ENCODE peak calls at places on chromosome 18, in four cellular contexts. Z is body of pancreas, I is transverse colon, F is WERI-Rb-1. R is an unnamed sample.

GRCh38 chr18:47485221-47485797 is 233.8 kb upstream of the SKOR2 start:
- DNase-seq in Z (no peak), I (no peak), F (no peak), R (no peak)

GRCh38 chr18:60554961-60555360 is 182.4 kb upstream of the MC4R start:
- DNase-seq in Z (no peak), I (no peak), F (peak; percentile 73), R (no peak)

GRCh38 chr18:9133225-9133624 is 3.4 kb upstream of the ANKRD12 start:
- DNase-seq in Z (no peak), I (no peak), F (no peak), R (peak; percentile 60)

GRCh38 chr18:69558088-69558487 is 157.4 kb downstream of the DOK6 start:
- DNase-seq in Z (no peak), I (no peak), F (no peak), R (no peak)

GRCh38 chr18:2994603-2995432 is 18.1 kb downstream of the LPIN2 start:
- DNase-seq in Z (no peak), I (peak; percentile 31), F (no peak), R (peak; percentile 61)

GRCh38 chr18:26656944-26657536 is 108.7 kb upstream of the KCTD1 start:
- DNase-seq in Z (peak; percentile 82), I (peak; percentile 71), F (peak; percentile 57), R (peak; percentile 36)

GRCh38 chr18:6994053-6994452 is 123.5 kb downstream of the LAMA1 start:
- DNase-seq in Z (no peak), I (no peak), F (peak; percentile 26), R (no peak)

GRCh38 chr18:59114160-59114559 is 25.5 kb upstream of the SEC11C start:
- DNase-seq in Z (no peak), I (no peak), F (no peak), R (no peak)

GRCh38 chr18:73462092-73462491 is 594.3 kb upstream of the NETO1 start:
- DNase-seq in Z (peak; percentile 28), I (no peak), F (no peak), R (no peak)

GRCh38 chr18:64287926-64288325 is 139.0 kb upstream of the LINC00305 start:
- DNase-seq in Z (no peak), I (no peak), F (no peak), R (no peak)

GRCh38 chr18:69574401-69574800 is 173.7 kb downstream of the DOK6 start:
- DNase-seq in Z (no peak), I (no peak), F (no peak), R (no peak)

GRCh38 chr18:77004555-77005380 is 127.8 kb downstream of the MBP start:
- DNase-seq in Z (no peak), I (no peak), F (no peak), R (no peak)

GRCh38 chr18:49681387-49681786 is 119.5 kb downstream of the LIPG start:
- DNase-seq in Z (no peak), I (no peak), F (no peak), R (no peak)

GRCh38 chr18:49161627-49162026 is 210.9 kb upstream of the SMAD7 start:
- DNase-seq in Z (no peak), I (no peak), F (no peak), R (no peak)

GRCh38 chr18:34122724-34123334 is 101.9 kb downstream of the NOL4 start:
- DNase-seq in Z (peak; percentile 41), I (peak; percentile 23), F (peak; percentile 27), R (no peak)

GRCh38 chr18:41126541-41127235 is 828.3 kb upstream of the PIK3C3 start:
- DNase-seq in Z (no peak), I (no peak), F (no peak), R (no peak)

GRCh38 chr18:50218432-50219197 is 23.7 kb upstream of the MYO5B start:
- DNase-seq in Z (peak; percentile 47), I (peak; percentile 56), F (peak; percentile 79), R (no peak)

GRCh38 chr18:12008181-12008767 is 27.0 kb downstream of the IMPA2 start:
- DNase-seq in Z (peak; percentile 82), I (peak; percentile 72), F (no peak), R (peak; percentile 60)

GRCh38 chr18:47110875-47111274 is 39.4 kb downstream of the HDHD2 start:
- DNase-seq in Z (no peak), I (no peak), F (no peak), R (no peak)

GRCh38 chr18:57497372-57498294 is 62.5 kb downstream of the ONECUT2 start:
- DNase-seq in Z (no peak), I (no peak), F (peak; percentile 22), R (no peak)

GRCh38 chr18:52337286-52337685 is 2.7 kb upstream of the DCC start:
- DNase-seq in Z (no peak), I (no peak), F (no peak), R (no peak)

GRCh38 chr18:8797206-8797605 is 91.8 kb downstream of the MTCL1 start:
- DNase-seq in Z (peak; percentile 52), I (peak; percentile 34), F (no peak), R (no peak)

GRCh38 chr18:24985616-24986015 is 366.4 kb downstream of the ZNF521 start:
- DNase-seq in Z (no peak), I (no peak), F (no peak), R (no peak)

GRCh38 chr18:37124511-37124910 is 295.6 kb downstream of the KIAA1328 start:
- DNase-seq in Z (no peak), I (no peak), F (no peak), R (no peak)

GRCh38 chr18:75125359-75126331 is 83.3 kb downstream of the PTGR3 start:
- DNase-seq in Z (no peak), I (no peak), F (peak; percentile 80), R (no peak)

GRCh38 chr18:23627325-23627724 is 35.4 kb downstream of the ANKRD29 start:
- DNase-seq in Z (no peak), I (peak; percentile 18), F (no peak), R (no peak)

GRCh38 chr18:62091487-62092120 is 95.3 kb downstream of the PIGN start:
- DNase-seq in Z (no peak), I (no peak), F (no peak), R (no peak)

GRCh38 chr18:66193938-66194337 is 410.0 kb downstream of the CDH19 start:
- DNase-seq in Z (no peak), I (no peak), F (no peak), R (no peak)

DNA sequence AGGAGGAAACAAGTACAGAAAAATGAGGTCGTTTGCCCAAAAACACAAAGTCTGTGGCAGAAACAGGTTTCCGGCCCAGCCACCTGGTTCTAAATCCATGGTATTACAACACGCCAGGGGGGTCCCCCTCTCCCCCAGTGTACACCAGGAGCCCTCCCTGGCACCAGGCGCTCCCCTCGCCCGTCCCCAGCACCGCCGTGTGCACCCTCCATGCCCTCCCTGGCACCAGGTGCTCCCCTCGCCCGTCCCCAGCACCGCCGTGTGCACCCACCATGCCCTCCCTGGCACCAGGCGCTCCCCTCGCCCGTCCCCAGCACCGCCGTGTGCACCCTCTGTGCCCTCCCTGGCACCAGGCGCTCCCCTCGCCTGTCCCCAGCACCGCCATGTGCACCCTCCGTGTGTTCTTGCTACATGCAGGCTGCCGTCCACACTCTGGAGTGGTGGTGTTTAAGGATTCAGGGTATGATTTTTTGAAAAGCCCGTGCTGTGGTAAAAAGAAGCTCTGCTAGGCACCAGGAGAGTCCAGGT is 59.8 kb upstream of the NFATC1 start:
- DNase-seq in Z (no peak), I (no peak), F (no peak), R (no peak)
- H3K36me3 ChIP-seq in Z (no peaks in the 10 kb centered on the region), I (no peaks in the 10 kb centered on the region), F (peaks cover 19% of the 10 kb centered on the region), R (no peaks in the 10 kb centered on the region)

DNA sequence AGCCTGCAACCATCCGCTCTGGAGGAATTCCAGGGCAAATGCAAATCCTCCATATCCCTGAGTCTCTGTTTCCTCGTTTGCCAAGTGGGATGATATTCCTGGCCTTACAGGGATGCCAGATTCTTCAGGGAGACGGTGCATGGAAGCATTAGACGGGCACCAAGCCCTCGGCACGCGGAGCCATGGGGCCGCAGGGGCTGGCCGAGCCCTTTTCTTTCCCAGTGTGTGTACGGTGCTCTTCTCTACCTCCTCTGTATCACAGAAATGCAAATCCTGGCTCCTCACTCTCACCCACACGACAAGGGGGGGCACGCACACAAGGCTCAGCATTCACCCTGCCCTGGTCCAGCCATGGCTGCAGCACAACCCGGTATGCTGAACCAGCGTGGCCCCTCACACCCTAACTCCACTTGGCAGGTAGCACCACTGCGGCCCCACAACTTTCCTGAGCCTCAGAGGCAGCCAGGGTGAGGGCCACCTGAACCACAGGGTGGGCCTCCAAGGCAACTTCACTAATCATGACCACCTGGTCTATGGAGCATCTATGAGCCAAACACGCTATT is 64.1 kb upstream of the SALL3 start:
- DNase-seq in Z (no peak), I (no peak), F (no peak), R (no peak)
- H3K36me3 ChIP-seq in Z (no peaks in the 10 kb centered on the region), I (no peaks in the 10 kb centered on the region), F (no peaks in the 10 kb centered on the region), R (no peaks in the 10 kb centered on the region)

GRCh38 chr18:21270453-21270852 is 28.4 kb downstream of the GREB1L start:
- DNase-seq in Z (no peak), I (no peak), F (no peak), R (peak; percentile 46)
- H3K36me3 ChIP-seq in Z (no peaks in the 10 kb centered on the region), I (no peaks in the 10 kb centered on the region), F (no peaks in the 10 kb centered on the region), R (no peaks in the 10 kb centered on the region)

GRCh38 chr18:22179174-22179573 is 9.8 kb downstream of the GATA6 start:
- DNase-seq in Z (no peak), I (no peak), F (no peak), R (peak; percentile 47)
- H3K36me3 ChIP-seq in Z (no peaks in the 10 kb centered on the region), I (no peaks in the 10 kb centered on the region), F (no peaks in the 10 kb centered on the region), R (peaks cover 6% of the 10 kb centered on the region)

GRCh38 chr18:35306588-35307250 is 16.7 kb upstream of the ZSCAN30 start:
- DNase-seq in Z (no peak), I (no peak), F (no peak), R (no peak)
- H3K36me3 ChIP-seq in Z (peaks cover 13% of the 10 kb centered on the region), I (no peaks in the 10 kb centered on the region), F (peaks cover 35% of the 10 kb centered on the region), R (peaks cover 1% of the 10 kb centered on the region)

DNA sequence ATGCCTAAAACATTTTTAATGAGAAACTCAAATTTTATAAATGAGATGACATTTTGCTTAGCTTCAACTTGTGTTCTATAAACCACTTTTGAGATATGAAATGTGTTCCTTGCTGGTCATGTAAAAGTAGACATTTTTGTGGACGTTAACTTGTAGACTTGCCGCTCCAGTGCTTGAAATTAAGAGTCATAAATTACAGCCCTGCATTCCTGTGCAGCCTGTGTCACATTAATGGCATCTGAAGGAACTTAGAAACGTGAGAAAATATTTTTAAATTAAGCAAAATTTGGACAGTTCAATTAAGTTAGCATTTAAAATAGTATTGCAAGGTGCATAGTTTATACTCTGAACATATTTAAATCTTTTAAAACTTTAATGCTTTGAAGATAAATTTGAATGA is 98.3 kb upstream of the LDLRAD4 start:
- DNase-seq in Z (no peak), I (no peak), F (no peak), R (no peak)
- H3K36me3 ChIP-seq in Z (no peaks in the 10 kb centered on the region), I (no peaks in the 10 kb centered on the region), F (peaks cover 43% of the 10 kb centered on the region), R (peaks cover 3% of the 10 kb centered on the region)

R was measured in Caco-2.